ENCODE peak calls at places on chromosomes 12 and 14, in eight cellular contexts. One of them, this sample, is unnamed.

GRCh38 chr14:49581209-49581960 is 4.8 kb downstream of the RPS29 start:
- DNase-seq in CD8-positive, alpha-beta T cell: no peak
- DNase-seq in neural progenitor cell: no peak
- DNase-seq in IMR-90: no peak
- DNase-seq in A549: no peak
- DNase-seq in dorsolateral prefrontal cortex: no peak
- DNase-seq in upper lobe of right lung: no peak
- DNase-seq in foreskin fibroblast: no peak
- DNase-seq in this sample: no peak

GRCh38 chr12:4114986-4115385 is 158.6 kb upstream of the CCND2 start:
- DNase-seq in CD8-positive, alpha-beta T cell: no peak
- DNase-seq in foreskin fibroblast: no peak
- DNase-seq in upper lobe of right lung: peak; percentile 6
- DNase-seq in A549: no peak
- DNase-seq in IMR-90: no peak
- DNase-seq in dorsolateral prefrontal cortex: no peak
- DNase-seq in neural progenitor cell: no peak
- DNase-seq in this sample: no peak

GRCh38 chr12:94458882-94459772 is 540 bp downstream of the CEP83 start:
- DNase-seq in foreskin fibroblast: no peak
- DNase-seq in A549: peak; percentile 13
- DNase-seq in IMR-90: peak; percentile 48
- DNase-seq in CD8-positive, alpha-beta T cell: no peak
- DNase-seq in upper lobe of right lung: no peak
- DNase-seq in dorsolateral prefrontal cortex: no peak
- DNase-seq in neural progenitor cell: no peak
- DNase-seq in this sample: no peak

GRCh38 chr12:116532986-116533342 is 26.2 kb upstream of the MAP1LC3B2 start:
- DNase-seq in neural progenitor cell: no peak
- DNase-seq in foreskin fibroblast: no peak
- DNase-seq in upper lobe of right lung: no peak
- DNase-seq in CD8-positive, alpha-beta T cell: no peak
- DNase-seq in dorsolateral prefrontal cortex: no peak
- DNase-seq in A549: peak; percentile 69
- DNase-seq in IMR-90: no peak
- DNase-seq in this sample: no peak

GRCh38 chr14:104422301-104423223 is 157.0 kb upstream of the C14orf180 start:
- DNase-seq in neural progenitor cell: no peak
- DNase-seq in foreskin fibroblast: no peak
- DNase-seq in CD8-positive, alpha-beta T cell: no peak
- DNase-seq in dorsolateral prefrontal cortex: no peak
- DNase-seq in IMR-90: no peak
- DNase-seq in upper lobe of right lung: peak; percentile 52
- DNase-seq in A549: no peak
- DNase-seq in this sample: no peak

GRCh38 chr14:102503576-102504224 is 5.9 kb downstream of the ANKRD9 start:
- DNase-seq in CD8-positive, alpha-beta T cell: no peak
- DNase-seq in foreskin fibroblast: no peak
- DNase-seq in neural progenitor cell: no peak
- DNase-seq in upper lobe of right lung: no peak
- DNase-seq in A549: no peak
- DNase-seq in IMR-90: no peak
- DNase-seq in dorsolateral prefrontal cortex: no peak
- DNase-seq in this sample: peak; percentile 58

GRCh38 chr12:10701843-10702242 is 21.3 kb downstream of the YBX3 start:
- DNase-seq in upper lobe of right lung: no peak
- DNase-seq in A549: no peak
- DNase-seq in IMR-90: no peak
- DNase-seq in CD8-positive, alpha-beta T cell: no peak
- DNase-seq in neural progenitor cell: no peak
- DNase-seq in foreskin fibroblast: no peak
- DNase-seq in dorsolateral prefrontal cortex: no peak
- DNase-seq in this sample: no peak

GRCh38 chr12:48336564-48336963 is 14.2 kb downstream of the ZNF641 start:
- DNase-seq in A549: no peak
- DNase-seq in dorsolateral prefrontal cortex: no peak
- DNase-seq in foreskin fibroblast: no peak
- DNase-seq in IMR-90: no peak
- DNase-seq in neural progenitor cell: peak; percentile 25
- DNase-seq in CD8-positive, alpha-beta T cell: no peak
- DNase-seq in upper lobe of right lung: no peak
- DNase-seq in this sample: peak; percentile 45

GRCh38 chr12:2375871-2376270 is 323.1 kb downstream of the CACNA1C start:
- DNase-seq in A549: no peak
- DNase-seq in IMR-90: no peak
- DNase-seq in upper lobe of right lung: no peak
- DNase-seq in dorsolateral prefrontal cortex: no peak
- DNase-seq in neural progenitor cell: no peak
- DNase-seq in foreskin fibroblast: no peak
- DNase-seq in CD8-positive, alpha-beta T cell: no peak
- DNase-seq in this sample: no peak

GRCh38 chr12:2382391-2383155 is 329.8 kb downstream of the CACNA1C start:
- DNase-seq in CD8-positive, alpha-beta T cell: no peak
- DNase-seq in IMR-90: peak; percentile 51
- DNase-seq in A549: no peak
- DNase-seq in foreskin fibroblast: no peak
- DNase-seq in upper lobe of right lung: no peak
- DNase-seq in dorsolateral prefrontal cortex: no peak
- DNase-seq in neural progenitor cell: no peak
- DNase-seq in this sample: no peak

GRCh38 chr12:2376855-2377657 is 324.3 kb downstream of the CACNA1C start:
- DNase-seq in CD8-positive, alpha-beta T cell: no peak
- DNase-seq in dorsolateral prefrontal cortex: no peak
- DNase-seq in neural progenitor cell: peak; percentile 61
- DNase-seq in A549: no peak
- DNase-seq in upper lobe of right lung: no peak
- DNase-seq in IMR-90: no peak
- DNase-seq in foreskin fibroblast: no peak
- DNase-seq in this sample: no peak

GRCh38 chr12:2383276-2384028 is 330.7 kb downstream of the CACNA1C start:
- DNase-seq in upper lobe of right lung: no peak
- DNase-seq in IMR-90: no peak
- DNase-seq in dorsolateral prefrontal cortex: no peak
- DNase-seq in foreskin fibroblast: no peak
- DNase-seq in neural progenitor cell: peak; percentile 20
- DNase-seq in A549: no peak
- DNase-seq in CD8-positive, alpha-beta T cell: no peak
- DNase-seq in this sample: no peak

GRCh38 chr12:2378835-2379330 is 326.1 kb downstream of the CACNA1C start:
- DNase-seq in CD8-positive, alpha-beta T cell: no peak
- DNase-seq in foreskin fibroblast: no peak
- DNase-seq in A549: no peak
- DNase-seq in upper lobe of right lung: no peak
- DNase-seq in dorsolateral prefrontal cortex: no peak
- DNase-seq in neural progenitor cell: no peak
- DNase-seq in IMR-90: no peak
- DNase-seq in this sample: no peak
- H3K4me3 ChIP-seq in CD8-positive, alpha-beta T cell: no peak overlapping the region
- H3K4me3 ChIP-seq in foreskin fibroblast: no peak overlapping the region
- H3K4me3 ChIP-seq in A549: no peak overlapping the region
- H3K4me3 ChIP-seq in upper lobe of right lung: no peak overlapping the region
- H3K4me3 ChIP-seq in dorsolateral prefrontal cortex: no peak overlapping the region
- H3K4me3 ChIP-seq in neural progenitor cell: no peak overlapping the region
- H3K4me3 ChIP-seq in IMR-90: no peak overlapping the region
- H3K4me3 ChIP-seq in this sample: no peak overlapping the region

GRCh38 chr12:54019111-54019811 is 9.0 kb upstream of the HOXC6 start:
- DNase-seq in A549: no peak
- DNase-seq in IMR-90: no peak
- DNase-seq in CD8-positive, alpha-beta T cell: no peak
- DNase-seq in upper lobe of right lung: no peak
- DNase-seq in dorsolateral prefrontal cortex: no peak
- DNase-seq in neural progenitor cell: peak; percentile 51
- DNase-seq in foreskin fibroblast: no peak
- DNase-seq in this sample: no peak

GRCh38 chr12:54021006-54021405 is 7.2 kb upstream of the HOXC6 start:
- DNase-seq in dorsolateral prefrontal cortex: no peak
- DNase-seq in A549: no peak
- DNase-seq in foreskin fibroblast: no peak
- DNase-seq in CD8-positive, alpha-beta T cell: no peak
- DNase-seq in upper lobe of right lung: no peak
- DNase-seq in neural progenitor cell: no peak
- DNase-seq in IMR-90: no peak
- DNase-seq in this sample: no peak

GRCh38 chr12:54020587-54020969 is 7.7 kb upstream of the HOXC6 start:
- DNase-seq in A549: no peak
- DNase-seq in IMR-90: no peak
- DNase-seq in upper lobe of right lung: no peak
- DNase-seq in dorsolateral prefrontal cortex: no peak
- DNase-seq in CD8-positive, alpha-beta T cell: no peak
- DNase-seq in foreskin fibroblast: no peak
- DNase-seq in neural progenitor cell: no peak
- DNase-seq in this sample: no peak

GRCh38 chr12:54018608-54018984 is 9.6 kb upstream of the HOXC6 start:
- DNase-seq in CD8-positive, alpha-beta T cell: no peak
- DNase-seq in foreskin fibroblast: no peak
- DNase-seq in neural progenitor cell: no peak
- DNase-seq in A549: peak; percentile 39
- DNase-seq in dorsolateral prefrontal cortex: no peak
- DNase-seq in IMR-90: no peak
- DNase-seq in upper lobe of right lung: no peak
- DNase-seq in this sample: peak; percentile 68

DNA sequence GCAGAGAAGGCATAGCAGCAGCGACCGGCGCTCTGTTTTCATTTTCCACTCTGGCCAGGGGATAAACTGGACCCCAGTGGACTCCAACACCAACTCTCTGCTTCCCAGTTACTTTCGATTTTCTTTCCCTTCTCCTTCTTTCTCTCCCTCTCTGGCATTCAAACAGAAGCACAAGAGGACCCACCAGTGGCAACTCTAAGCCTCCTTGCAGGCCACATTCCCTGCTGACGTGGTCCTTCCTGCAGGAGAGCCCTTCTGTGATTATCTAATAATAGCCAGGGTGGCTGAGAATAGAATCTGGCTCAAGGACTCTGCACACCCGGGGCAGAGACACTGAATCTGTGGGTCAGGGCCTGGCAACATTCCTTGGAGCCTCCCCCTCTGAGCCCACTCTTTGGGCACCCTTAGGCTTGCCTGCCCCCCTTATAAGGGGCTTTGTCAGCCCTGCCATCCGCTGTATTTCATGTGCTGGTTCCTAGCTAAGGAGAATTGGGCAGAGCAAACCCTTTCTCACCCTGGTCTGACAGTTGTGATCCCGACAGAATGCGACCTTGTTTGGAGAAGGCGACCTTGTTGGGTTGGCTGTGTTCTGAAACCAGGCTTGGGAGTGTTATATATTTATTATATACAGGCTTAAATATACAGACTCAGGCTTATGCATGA is 8.2 kb upstream of the HOXC6 start:
- DNase-seq in foreskin fibroblast: no peak
- DNase-seq in upper lobe of right lung: no peak
- DNase-seq in CD8-positive, alpha-beta T cell: no peak
- DNase-seq in A549: no peak
- DNase-seq in neural progenitor cell: no peak
- DNase-seq in IMR-90: no peak
- DNase-seq in dorsolateral prefrontal cortex: no peak
- DNase-seq in this sample: no peak
- H3K4me3 ChIP-seq in foreskin fibroblast: no peak overlapping the region
- H3K4me3 ChIP-seq in upper lobe of right lung: peak overlapping the region; percentile 35
- H3K4me3 ChIP-seq in CD8-positive, alpha-beta T cell: no peak overlapping the region
- H3K4me3 ChIP-seq in A549: no peak overlapping the region
- H3K4me3 ChIP-seq in neural progenitor cell: no peak overlapping the region
- H3K4me3 ChIP-seq in IMR-90: no peak overlapping the region
- H3K4me3 ChIP-seq in dorsolateral prefrontal cortex: no peak overlapping the region
- H3K4me3 ChIP-seq in this sample: no peak overlapping the region

GRCh38 chr12:49912846-49913245 is 9.1 kb upstream of the FAIM2 start:
- DNase-seq in A549: no peak
- DNase-seq in foreskin fibroblast: no peak
- DNase-seq in CD8-positive, alpha-beta T cell: no peak
- DNase-seq in IMR-90: no peak
- DNase-seq in dorsolateral prefrontal cortex: no peak
- DNase-seq in upper lobe of right lung: peak; percentile 46
- DNase-seq in neural progenitor cell: no peak
- DNase-seq in this sample: no peak

GRCh38 chr12:49917788-49918173 is 14.1 kb upstream of the FAIM2 start:
- DNase-seq in foreskin fibroblast: no peak
- DNase-seq in upper lobe of right lung: peak; percentile 33
- DNase-seq in dorsolateral prefrontal cortex: no peak
- DNase-seq in neural progenitor cell: no peak
- DNase-seq in A549: no peak
- DNase-seq in CD8-positive, alpha-beta T cell: no peak
- DNase-seq in IMR-90: no peak
- DNase-seq in this sample: no peak

GRCh38 chr12:49917126-49917787 is 13.6 kb upstream of the FAIM2 start:
- DNase-seq in A549: no peak
- DNase-seq in CD8-positive, alpha-beta T cell: no peak
- DNase-seq in IMR-90: no peak
- DNase-seq in foreskin fibroblast: no peak
- DNase-seq in upper lobe of right lung: peak; percentile 50
- DNase-seq in neural progenitor cell: no peak
- DNase-seq in dorsolateral prefrontal cortex: no peak
- DNase-seq in this sample: no peak

GRCh38 chr12:49912345-49912744 is 8.6 kb upstream of the FAIM2 start:
- DNase-seq in upper lobe of right lung: peak; percentile 49
- DNase-seq in IMR-90: no peak
- DNase-seq in foreskin fibroblast: no peak
- DNase-seq in A549: no peak
- DNase-seq in CD8-positive, alpha-beta T cell: no peak
- DNase-seq in neural progenitor cell: no peak
- DNase-seq in dorsolateral prefrontal cortex: no peak
- DNase-seq in this sample: peak; percentile 73

DNA sequence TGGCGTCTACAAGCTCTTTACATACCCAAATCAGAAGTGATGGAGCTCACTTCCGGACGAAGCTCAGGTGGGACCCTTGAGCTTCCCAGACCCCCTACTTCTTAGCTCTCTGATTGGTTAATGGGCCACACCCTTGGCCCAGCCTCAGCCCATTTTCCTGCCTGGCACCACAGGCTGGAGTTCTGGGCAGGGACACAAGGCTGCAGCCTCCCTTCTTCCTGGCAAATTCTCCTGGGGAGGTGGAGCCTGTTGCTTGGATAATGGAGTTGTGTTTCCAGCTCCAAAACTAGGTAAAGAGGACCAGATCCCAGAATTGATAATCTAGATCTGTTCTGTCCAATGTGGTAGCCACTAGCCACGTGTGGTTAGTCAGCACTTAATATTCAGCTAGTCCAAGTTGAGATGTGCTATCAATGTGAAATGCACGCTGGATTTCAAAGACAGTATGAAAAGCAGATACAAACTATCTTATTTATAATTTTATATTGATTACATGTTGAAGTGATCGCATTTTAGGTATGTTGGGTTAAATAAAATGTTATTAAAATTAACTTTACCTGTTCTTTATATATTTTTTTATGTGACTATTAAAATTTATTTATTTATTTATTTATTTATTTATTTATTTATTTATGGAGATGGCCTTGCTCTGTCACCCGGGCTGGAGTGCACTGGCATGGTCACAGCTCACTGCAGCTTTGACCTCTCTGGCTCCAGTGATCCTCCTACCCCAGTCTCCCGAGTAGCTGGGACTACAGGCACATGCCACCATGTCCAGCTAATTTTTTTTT is 12.6 kb upstream of the FAIM2 start:
- DNase-seq in upper lobe of right lung: no peak
- DNase-seq in foreskin fibroblast: no peak
- DNase-seq in CD8-positive, alpha-beta T cell: no peak
- DNase-seq in dorsolateral prefrontal cortex: no peak
- DNase-seq in neural progenitor cell: no peak
- DNase-seq in A549: no peak
- DNase-seq in IMR-90: no peak
- DNase-seq in this sample: no peak
- H3K4me3 ChIP-seq in upper lobe of right lung: no peak overlapping the region
- H3K4me3 ChIP-seq in foreskin fibroblast: no peak overlapping the region
- H3K4me3 ChIP-seq in CD8-positive, alpha-beta T cell: no peak overlapping the region
- H3K4me3 ChIP-seq in dorsolateral prefrontal cortex: no peak overlapping the region
- H3K4me3 ChIP-seq in neural progenitor cell: no peak overlapping the region
- H3K4me3 ChIP-seq in A549: no peak overlapping the region
- H3K4me3 ChIP-seq in IMR-90: no peak overlapping the region
- H3K4me3 ChIP-seq in this sample: no peak overlapping the region

DNA sequence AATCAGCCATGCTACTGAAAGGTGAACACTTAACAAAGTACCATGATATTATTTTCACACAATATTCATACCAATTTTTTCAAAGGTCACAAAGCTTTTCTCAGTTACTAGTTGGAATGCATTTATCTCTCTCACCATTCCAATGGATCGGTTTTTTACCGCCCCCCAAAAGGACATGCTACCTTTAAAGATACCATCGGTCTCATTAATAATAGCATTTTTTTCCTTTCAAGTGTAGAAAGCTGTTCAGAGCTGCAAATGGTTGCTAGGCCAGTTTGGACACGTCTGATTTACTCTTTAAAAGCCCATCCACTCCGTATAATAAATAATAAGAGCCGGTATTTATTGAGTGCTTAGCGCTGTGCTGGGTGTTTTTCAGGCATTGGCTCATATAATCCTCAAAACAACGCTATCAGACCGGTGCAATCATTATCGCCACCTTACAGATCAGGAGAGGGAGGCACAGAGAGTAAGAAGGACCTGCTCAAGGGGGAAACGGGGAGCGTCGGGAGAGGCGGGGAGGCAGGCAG is 35.0 kb upstream of the STON2 start:
- DNase-seq in neural progenitor cell: no peak
- DNase-seq in IMR-90: no peak
- DNase-seq in A549: no peak
- DNase-seq in dorsolateral prefrontal cortex: no peak
- DNase-seq in CD8-positive, alpha-beta T cell: no peak
- DNase-seq in foreskin fibroblast: no peak
- DNase-seq in upper lobe of right lung: no peak
- DNase-seq in this sample: no peak
- H3K4me3 ChIP-seq in neural progenitor cell: peak overlapping the region; percentile 62
- H3K4me3 ChIP-seq in IMR-90: no peak overlapping the region
- H3K4me3 ChIP-seq in A549: peak overlapping the region; percentile 72
- H3K4me3 ChIP-seq in dorsolateral prefrontal cortex: peak overlapping the region; percentile 50
- H3K4me3 ChIP-seq in CD8-positive, alpha-beta T cell: peak overlapping the region; percentile 57
- H3K4me3 ChIP-seq in foreskin fibroblast: no peak overlapping the region
- H3K4me3 ChIP-seq in upper lobe of right lung: peak overlapping the region; percentile 62
- H3K4me3 ChIP-seq in this sample: peak overlapping the region; percentile 53